ENCODE peak calls at places on chromosome X, in seven cellular contexts. D, J, L, V, T, B and P are unnamed samples. For H3K36me3, the result is how much of the 10 kb centered on the place peaks cover.

GRCh38 chrX:78886550-78886949 is 58.6 kb upstream of the P2RY10 start:
- DNase-seq in D (no peak), J (no peak), L (no peak), V (no peak), T (no peak), B (no peak), P (no peak)

GRCh38 chrX:16992411-16992810 is 46.0 kb downstream of the REPS2 start:
- DNase-seq in D (no peak), J (no peak), L (no peak), V (no peak), T (no peak), B (no peak), P (no peak)

GRCh38 chrX:65997978-65998717 is 41.7 kb downstream of the VSIG4 start:
- DNase-seq in D (peak), J (no peak), L (no peak), V (no peak), T (no peak), B (no peak), P (no peak)

GRCh38 chrX:45711231-45711630 is 510.6 kb upstream of the DIPK2B start:
- DNase-seq in D (no peak), J (no peak), L (no peak), V (no peak), T (no peak), B (peak), P (no peak)

GRCh38 chrX:153723351-153724251 is 586 bp downstream of the BCAP31 start:
- DNase-seq in D (peak), J (peak), L (no peak), V (peak), T (no peak), B (peak), P (peak)

GRCh38 chrX:12999422-12999821 is 24.5 kb downstream of the TMSB4X start:
- DNase-seq in D (no peak), J (no peak), L (no peak), V (no peak), T (no peak), B (no peak), P (peak)

GRCh38 chrX:26783512-26784225 is 567.7 kb downstream of the MAGEB5 start:
- DNase-seq in D (no peak), J (peak), L (no peak), V (no peak), T (no peak), B (peak), P (peak)

GRCh38 chrX:134457708-134458107 is 2.3 kb upstream of the HPRT1 start:
- DNase-seq in D (no peak), J (no peak), L (no peak), V (no peak), T (no peak), B (no peak), P (no peak)

GRCh38 chrX:17405225-17405969 is 30.4 kb downstream of the NHS start:
- DNase-seq in D (no peak), J (no peak), L (no peak), V (no peak), T (no peak), B (no peak), P (peak)

GRCh38 chrX:40844476-40844875 is 109.1 kb upstream of the MED14 start:
- DNase-seq in D (no peak), J (no peak), L (no peak), V (no peak), T (no peak), B (no peak), P (peak)

GRCh38 chrX:131288738-131289511 is at the start of gene IGSF1:
- DNase-seq in D (no peak), J (no peak), L (no peak), V (peak), T (no peak), B (no peak), P (peak)

GRCh38 chrX:16060252-16060651 is 63.1 kb upstream of the GRPR start:
- DNase-seq in D (no peak), J (no peak), L (no peak), V (no peak), T (no peak), B (no peak), P (no peak)

GRCh38 chrX:68794486-68794885 is 34.3 kb upstream of the EFNB1 start:
- DNase-seq in D (no peak), J (no peak), L (no peak), V (no peak), T (no peak), B (no peak), P (no peak)

GRCh38 chrX:27276751-27277150 is 186.4 kb downstream of the PPP4R3C start:
- DNase-seq in D (no peak), J (no peak), L (no peak), V (no peak), T (no peak), B (peak), P (no peak)

DNA sequence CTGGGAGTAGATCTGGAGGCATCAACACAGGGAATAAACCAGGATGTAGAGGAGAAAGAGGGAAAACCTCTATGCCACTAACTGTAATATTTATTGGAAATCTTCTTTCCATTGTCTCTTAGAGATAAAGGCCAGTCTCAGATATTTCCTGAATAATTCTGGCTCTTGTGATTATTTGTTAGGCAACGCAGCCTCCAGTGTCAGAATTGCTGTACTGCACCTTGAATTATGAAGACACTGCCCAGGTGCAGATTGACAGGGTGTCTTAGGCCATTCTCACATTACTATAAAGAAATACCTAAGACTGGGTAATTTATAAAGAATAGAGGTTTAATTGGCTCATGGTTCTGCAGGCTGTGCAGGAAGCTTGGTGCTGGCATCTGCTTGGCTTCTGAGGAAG is 100.7 kb upstream of the ZDHHC15 start:
- DNase-seq in D (no peak), J (no peak), L (no peak), V (no peak), T (no peak), B (no peak), P (no peak)
- TF ChIP-seq CTCF in D (no peak), J (no peak), L (peak), V (peak), T (no peak), B (no peak), P (peak)

GRCh38 chrX:24069877-24070276 is 15.1 kb downstream of the EIF2S3 start:
- DNase-seq in D (no peak), J (no peak), L (no peak), V (no peak), T (no peak), B (no peak), P (no peak)
- H3K36me3 ChIP-seq in D (half or more), J (under half), L (half or more), V (under half), T (under half), B (under half), P (half or more)

GRCh38 chrX:139828830-139829229 is 104.0 kb downstream of the ATP11C start:
- DNase-seq in D (no peak), J (no peak), L (no peak), V (no peak), T (no peak), B (no peak), P (no peak)
- H3K4me3 ChIP-seq in D (no peak), J (no peak), L (no peak), V (no peak), T (no peak), B (no peak), P (no peak)

GRCh38 chrX:118226060-118226428 is 109.4 kb upstream of the KLHL13 start:
- DNase-seq in D (no peak), J (no peak), L (no peak), V (no peak), T (no peak), B (peak), P (peak)
- TF ChIP-seq CTCF in D (peak), J (peak), L (peak), V (peak), T (peak), B (peak), P (peak)

GRCh38 chrX:72271091-72271490 is 6.0 kb downstream of the RPS4X start:
- DNase-seq in D (no peak), J (no peak), L (no peak), V (no peak), T (no peak), B (no peak), P (no peak)

GRCh38 chrX:72269671-72270251 is 7.3 kb downstream of the RPS4X start:
- DNase-seq in D (no peak), J (no peak), L (no peak), V (no peak), T (no peak), B (peak), P (peak)

GRCh38 chrX:72268601-72269365 is 8.3 kb downstream of the RPS4X start:
- DNase-seq in D (no peak), J (no peak), L (no peak), V (no peak), T (no peak), B (no peak), P (peak)

GRCh38 chrX:72271812-72272211 is 5.2 kb downstream of the RPS4X start:
- DNase-seq in D (no peak), J (no peak), L (no peak), V (no peak), T (no peak), B (no peak), P (no peak)

DNA sequence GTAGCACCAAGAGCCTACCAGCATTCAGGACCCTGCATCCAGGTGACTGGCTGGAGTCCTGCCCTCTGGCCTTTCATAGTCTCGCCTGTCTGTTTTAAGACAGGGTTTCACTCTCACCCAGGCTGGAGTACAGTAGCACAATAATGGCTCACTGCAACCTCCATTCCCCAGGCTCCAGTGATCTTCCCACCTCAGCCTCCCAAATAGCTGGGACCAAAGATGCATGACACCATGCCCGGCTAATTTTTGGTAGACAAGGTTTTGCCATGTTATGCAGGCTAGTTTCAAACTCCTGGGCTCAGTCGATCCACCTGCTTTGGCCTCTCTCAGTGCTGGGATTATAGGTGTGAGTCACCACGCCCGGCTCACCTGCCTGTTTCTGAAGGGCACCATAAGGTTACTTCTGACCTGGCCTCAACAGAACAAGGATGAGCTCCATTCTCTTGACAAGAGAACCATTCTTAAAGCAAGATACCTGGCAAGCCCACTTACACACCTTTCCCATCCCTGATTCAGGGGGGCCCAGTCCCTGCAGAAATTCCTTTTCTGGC is 6.7 kb downstream of the RPS4X start:
- DNase-seq in D (no peak), J (no peak), L (no peak), V (no peak), T (no peak), B (no peak), P (no peak)
- H3K36me3 ChIP-seq in D (half or more), J (under half), L (half or more), V (under half), T (under half), B (under half), P (half or more)

DNA sequence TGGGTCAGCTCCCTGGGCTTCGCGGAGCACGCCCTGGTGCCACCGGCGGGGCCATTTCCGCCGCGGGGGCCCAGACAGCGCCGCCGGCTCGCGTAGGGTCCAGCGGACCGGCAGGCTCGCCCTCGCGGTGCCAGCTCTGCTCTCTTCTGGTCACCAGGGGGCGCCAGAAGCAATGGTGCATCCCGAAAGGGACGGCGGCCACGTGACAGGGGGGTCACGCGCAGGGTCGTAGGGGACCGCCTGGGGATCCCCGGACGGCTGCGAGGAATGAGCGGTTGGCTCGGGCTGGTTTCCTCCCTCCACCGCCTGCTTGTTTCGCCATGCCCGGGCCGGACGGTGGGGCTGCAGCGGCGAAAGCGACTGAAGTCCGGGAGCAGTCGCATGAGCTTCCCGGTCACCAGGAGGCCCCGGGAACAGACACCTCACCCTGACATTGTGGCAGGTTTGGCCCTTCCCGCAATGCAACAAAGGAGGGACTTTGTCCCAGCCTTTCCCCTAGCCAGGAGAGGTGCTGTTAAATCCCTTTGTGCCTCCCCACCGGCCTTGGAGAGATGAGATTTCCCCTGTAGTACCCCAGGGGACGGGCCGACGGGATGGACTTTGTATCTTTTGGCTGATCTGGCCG is 15.8 kb downstream of the ZCCHC12 start:
- DNase-seq in D (peak), J (peak), L (peak), V (peak), T (peak), B (peak), P (peak)
- H3K4me3 ChIP-seq in D (peak), J (peak), L (peak), V (peak), T (peak), B (peak), P (peak)